ENCODE peak calls at places on chromosomes 3 and 15, in five cellular contexts. F, X, J, V and C are unnamed samples.

GRCh38 chr15:77528968-77529319 is 103.8 kb downstream of the LINGO1 start:
- DNase-seq in F (no peak), J (peak; percentile 68), X (no peak), V (no peak), C (no peak)

GRCh38 chr3:176075491-176075890 is 1121.8 kb downstream of the TBL1XR1 start:
- DNase-seq in V (no peak), J (no peak), X (peak; percentile 7), F (no peak), C (no peak)

GRCh38 chr15:69472046-69472445 is 19.4 kb downstream of the RPLP1 start:
- DNase-seq in V (no peak), F (no peak), J (no peak), X (no peak), C (peak; percentile 7)

GRCh38 chr3:41286305-41286704 is 87.0 kb downstream of the CTNNB1 start:
- DNase-seq in J (no peak), X (no peak), V (no peak), F (no peak), C (no peak)

GRCh38 chr3:64067510-64068346 is 44.4 kb upstream of the PSMD6 start:
- DNase-seq in J (no peak), V (no peak), F (no peak), X (no peak), C (no peak)

GRCh38 chr3:35408882-35409281 is 230.4 kb upstream of the ARPP21 start:
- DNase-seq in J (no peak), V (no peak), X (no peak), F (no peak), C (no peak)

GRCh38 chr3:117793684-117794304 is 1084.2 kb downstream of the TUSC7 start:
- DNase-seq in F (no peak), V (no peak), J (no peak), X (no peak), C (no peak)

GRCh38 chr3:104856743-104857142 is 510.0 kb upstream of the ALCAM start:
- DNase-seq in V (no peak), F (no peak), J (no peak), X (no peak), C (no peak)

GRCh38 chr15:93035953-93036810 is 52.8 kb downstream of the RGMA start:
- DNase-seq in F (no peak), J (peak; percentile 46), X (peak; percentile 54), V (no peak), C (no peak)

GRCh38 chr3:133445111-133445510 is 45.3 kb downstream of the BFSP2 start:
- DNase-seq in X (no peak), V (no peak), F (no peak), J (no peak), C (no peak)

GRCh38 chr15:43911235-43911661 is 84.4 kb downstream of the WDR76 start:
- DNase-seq in F (no peak), J (no peak), V (no peak), X (peak; percentile 75), C (no peak)

GRCh38 chr15:29638781-29639180 is 183.5 kb downstream of the TJP1 start:
- DNase-seq in X (no peak), V (no peak), F (no peak), J (no peak), C (no peak)

GRCh38 chr15:84981711-84982300 is at the start of gene PDE8A:
- DNase-seq in F (no peak), X (peak; percentile 78), J (no peak), V (no peak), C (peak; percentile 60)

GRCh38 chr3:149174901-149175300 is 45.5 kb downstream of the HPS3 start:
- DNase-seq in F (no peak), V (no peak), X (peak; percentile 64), J (no peak), C (no peak)

GRCh38 chr15:39226169-39226964 is 354.5 kb upstream of the THBS1 start:
- DNase-seq in J (no peak), F (no peak), V (no peak), X (no peak), C (no peak)

GRCh38 chr3:149599236-149599635 is 58.6 kb downstream of the WWTR1 start:
- DNase-seq in X (no peak), V (no peak), J (peak; percentile 64), F (no peak), C (peak; percentile 84)

GRCh38 chr3:122988507-122988906 is 39.1 kb downstream of the SEMA5B start:
- DNase-seq in J (no peak), F (no peak), X (no peak), V (no peak), C (no peak)

GRCh38 chr3:145735631-145736030 is 425.4 kb downstream of the PLOD2 start:
- DNase-seq in J (no peak), F (no peak), X (no peak), V (no peak), C (no peak)

GRCh38 chr15:52184721-52185120 is 6.5 kb downstream of the GNB5 start:
- DNase-seq in F (no peak), J (no peak), V (no peak), X (no peak), C (no peak)

GRCh38 chr3:177676148-177676547 is 478.9 kb upstream of the TBL1XR1 start:
- DNase-seq in V (no peak), J (no peak), F (no peak), X (no peak), C (no peak)

GRCh38 chr3:197820550-197821335 is 29.7 kb downstream of the LRCH3 start:
- DNase-seq in J (no peak), F (no peak), X (no peak), V (no peak), C (peak; percentile 70)

GRCh38 chr15:39785139-39785538 is 2.5 kb upstream of the FSIP1 start:
- DNase-seq in F (peak; percentile 12), J (no peak), X (no peak), V (no peak), C (no peak)

GRCh38 chr3:41726891-41727290 is 235.0 kb downstream of the ULK4 start:
- DNase-seq in V (no peak), J (no peak), F (no peak), X (no peak), C (no peak)

GRCh38 chr15:76340802-76341365 is 4.3 kb downstream of the ISL2 start:
- DNase-seq in V (no peak), J (no peak), F (no peak), X (peak; percentile 21), C (no peak)

GRCh38 chr3:98022978-98023820 is 11.9 kb downstream of the GABRR3 start:
- DNase-seq in X (peak; percentile 93), V (peak; percentile 74), F (peak; percentile 37), J (peak; percentile 92), C (peak; percentile 84)

GRCh38 chr3:112602217-112602838 is 38.6 kb downstream of the CCDC80 start:
- DNase-seq in F (no peak), V (no peak), J (no peak), X (no peak), C (no peak)

GRCh38 chr3:129686941-129687340 is 80.5 kb upstream of the PLXND1 start:
- DNase-seq in J (no peak), V (no peak), F (peak; percentile 45), X (no peak), C (no peak)

GRCh38 chr3:177752841-177753240 is 555.6 kb upstream of the TBL1XR1 start:
- DNase-seq in V (no peak), J (no peak), F (no peak), X (no peak), C (no peak)

GRCh38 chr3:64082917-64083587 is 59.8 kb upstream of the PSMD6 start:
- DNase-seq in J (no peak), X (no peak), V (no peak), F (no peak), C (no peak)